ENCODE peak calls at places on chromosomes 6 and 20, in six cellular contexts. V is HCT116, K is GM12878, E is HepG2, X is K562, S is H1. J is an unnamed sample.

GRCh38 chr20:48730977-48731376 is 96.8 kb downstream of the PREX1 start:
- DNase-seq in V (no peak), K (no peak), E (no peak), X (no peak), S (no peak), J (no peak)

GRCh38 chr20:5349448-5349847 is 32.7 kb upstream of the PROKR2 start:
- DNase-seq in V (no peak), K (no peak), E (no peak), X (no peak), S (no peak), J (no peak)

GRCh38 chr20:703010-703409 is 27.4 kb upstream of the SCRT2 start:
- DNase-seq in V (no peak), K (no peak), E (no peak), X (peak), S (no peak), J (no peak)

GRCh38 chr6:158536891-158537798 is 22.7 kb upstream of the TMEM181 start:
- DNase-seq in V (peak), K (no peak), E (peak), X (peak), S (no peak), J (no peak)

GRCh38 chr6:30757261-30757935 is 13.1 kb upstream of the IER3 start:
- DNase-seq in V (no peak), K (no peak), E (no peak), X (peak), S (no peak), J (no peak)

GRCh38 chr20:1663917-1664316 is 6.3 kb upstream of the SIRPG start:
- DNase-seq in V (no peak), K (no peak), E (no peak), X (no peak), S (no peak), J (no peak)

GRCh38 chr6:108714012-108714773 is 134.0 kb upstream of the ARMC2 start:
- DNase-seq in V (no peak), K (no peak), E (no peak), X (no peak), S (no peak), J (no peak)

GRCh38 chr6:33868143-33868542 is 64.3 kb upstream of the MLN start:
- DNase-seq in V (no peak), K (no peak), E (no peak), X (no peak), S (no peak), J (no peak)

GRCh38 chr20:44809380-44810060 is 826 bp downstream of the RIMS4 start:
- DNase-seq in V (no peak), K (no peak), E (no peak), X (no peak), S (no peak), J (no peak)

GRCh38 chr6:85464260-85464644 is 14.4 kb downstream of the NT5E start:
- DNase-seq in V (peak), K (no peak), E (no peak), X (no peak), S (no peak), J (no peak)

DNA sequence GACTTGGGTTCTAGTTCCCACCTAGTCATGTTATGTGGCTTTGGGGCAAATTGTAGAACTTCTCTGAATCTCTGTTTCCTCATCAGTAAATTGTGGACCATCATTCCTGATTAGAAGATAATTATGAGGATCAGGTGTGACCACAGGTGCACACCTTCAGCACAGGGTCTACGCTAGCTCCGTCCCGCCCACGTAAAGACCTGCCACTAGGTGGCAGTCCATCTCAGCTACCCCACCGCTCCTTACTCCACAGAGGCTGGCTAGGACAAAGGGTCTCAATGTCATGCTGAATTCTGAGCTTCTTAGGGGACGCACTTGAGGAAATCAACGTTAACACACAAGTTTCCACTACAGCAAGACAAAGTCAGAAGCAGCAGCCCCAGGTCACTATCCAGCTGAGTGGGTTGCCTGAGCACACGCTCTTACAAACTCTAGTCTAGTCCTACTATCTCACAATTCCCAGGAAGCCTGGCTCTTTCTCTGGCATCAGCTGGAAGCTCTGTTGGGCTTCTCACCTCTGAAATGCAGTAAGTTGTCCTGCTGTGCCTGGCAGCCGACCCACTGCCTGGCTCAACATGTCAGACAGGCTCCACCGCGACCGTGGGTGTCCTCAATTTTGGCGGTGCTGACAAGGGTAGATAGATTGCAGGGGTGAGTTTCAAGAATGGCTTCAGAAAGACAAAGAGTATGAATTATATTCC is 2.0 kb upstream of the PLCG1 start:
- DNase-seq in V (peak), K (no peak), E (peak), X (peak), S (peak), J (peak)
- TF ChIP-seq ZNF274 in V (no peak), K (no peak), E (peak), X (no peak), S (no peak), J (no peak)

DNA sequence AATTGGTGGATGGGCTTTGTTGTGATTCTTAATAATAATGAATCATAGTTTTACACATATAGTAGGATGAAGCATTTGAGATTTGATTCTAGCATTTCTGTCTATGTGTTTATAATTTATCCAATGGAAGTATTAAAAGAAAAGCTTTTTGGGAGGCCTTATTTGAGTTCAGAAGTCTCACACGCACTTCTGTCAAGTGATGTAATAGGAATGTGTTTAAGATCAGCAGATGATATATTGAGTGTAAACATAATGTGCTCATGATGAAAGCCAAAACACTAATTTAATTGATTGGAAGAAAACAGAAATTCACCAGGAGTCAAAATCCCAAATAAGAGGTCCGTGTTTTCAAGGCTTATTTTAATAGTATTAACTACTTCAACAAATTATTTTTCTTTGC is 435.6 kb upstream of the HSF2 start:
- DNase-seq in V (no peak), K (no peak), E (no peak), X (no peak), S (no peak), J (no peak)
- TF ChIP-seq ZNF274 in V (no peak), K (no peak), E (no peak), X (no peak), S (no peak), J (no peak)

DNA sequence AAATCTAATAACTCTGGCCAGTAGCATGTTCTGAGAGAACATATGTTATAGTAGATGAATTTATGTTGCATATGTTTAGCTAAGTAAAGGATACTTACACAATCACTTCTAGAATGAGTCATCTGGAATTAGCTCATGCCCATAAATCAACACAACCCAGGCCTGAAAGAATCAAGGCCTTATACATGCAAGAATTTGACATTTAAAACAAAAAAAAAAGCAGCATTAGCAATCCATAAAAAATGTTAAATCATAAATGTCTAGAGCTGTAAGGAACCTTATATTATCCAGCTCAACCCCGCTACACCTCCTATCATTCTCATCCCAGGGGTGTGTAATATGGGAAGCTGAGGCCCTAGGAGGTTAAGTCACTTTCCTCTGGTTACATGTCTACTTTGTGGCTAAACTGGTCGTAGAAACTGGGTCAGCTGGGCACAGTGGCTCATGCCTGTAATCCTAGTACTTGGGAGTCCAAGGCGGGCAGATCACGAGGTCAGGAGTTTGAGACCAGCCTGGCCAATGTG is 105.2 kb upstream of the CARMIL1 start:
- DNase-seq in V (peak), K (no peak), E (peak), X (no peak), S (no peak), J (no peak)
- TF ChIP-seq ZNF274 in V (no peak), K (no peak), E (no peak), X (no peak), S (no peak), J (no peak)

GRCh38 chr6:21898107-21898796 is 304.7 kb downstream of the SOX4 start:
- DNase-seq in V (no peak), K (no peak), E (no peak), X (no peak), S (no peak), J (no peak)

GRCh38 chr6:21899708-21900107 is 306.2 kb downstream of the SOX4 start:
- DNase-seq in V (no peak), K (no peak), E (no peak), X (no peak), S (no peak), J (no peak)

GRCh38 chr6:21891065-21891464 is 297.5 kb downstream of the SOX4 start:
- DNase-seq in V (no peak), K (no peak), E (no peak), X (no peak), S (no peak), J (no peak)

GRCh38 chr6:21895591-21895990 is 302.0 kb downstream of the SOX4 start:
- DNase-seq in V (no peak), K (no peak), E (no peak), X (no peak), S (no peak), J (no peak)

GRCh38 chr6:21893778-21894177 is 300.2 kb downstream of the SOX4 start:
- DNase-seq in V (no peak), K (no peak), E (no peak), X (no peak), S (no peak), J (no peak)
- TF ChIP-seq ZNF274 in V (no peak), K (no peak), E (no peak), X (no peak), S (no peak), J (no peak)

DNA sequence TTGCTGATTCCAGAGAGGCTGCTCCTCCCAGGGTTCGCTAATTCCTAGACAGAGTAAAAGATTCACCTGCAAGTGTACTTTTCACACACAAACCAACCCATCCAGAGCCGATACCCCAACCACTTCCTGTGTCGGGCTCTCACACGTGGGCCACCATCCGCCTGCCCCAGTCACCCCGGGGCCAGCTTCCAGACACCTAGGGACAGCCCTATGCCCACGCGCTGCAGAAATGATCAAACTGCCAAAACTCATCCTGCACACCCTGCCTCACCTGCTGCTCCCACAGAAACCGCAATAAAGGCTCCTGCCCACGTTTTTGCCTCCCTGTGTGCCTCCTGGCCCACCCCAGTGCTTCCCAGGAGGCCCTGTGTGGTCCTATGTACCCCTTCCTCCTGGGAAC is 59.5 kb downstream of the PSMG4 start:
- DNase-seq in V (no peak), K (no peak), E (no peak), X (no peak), S (no peak), J (no peak)
- TF ChIP-seq ZNF274 in V (no peak), K (no peak), E (no peak), X (no peak), S (no peak), J (no peak)

DNA sequence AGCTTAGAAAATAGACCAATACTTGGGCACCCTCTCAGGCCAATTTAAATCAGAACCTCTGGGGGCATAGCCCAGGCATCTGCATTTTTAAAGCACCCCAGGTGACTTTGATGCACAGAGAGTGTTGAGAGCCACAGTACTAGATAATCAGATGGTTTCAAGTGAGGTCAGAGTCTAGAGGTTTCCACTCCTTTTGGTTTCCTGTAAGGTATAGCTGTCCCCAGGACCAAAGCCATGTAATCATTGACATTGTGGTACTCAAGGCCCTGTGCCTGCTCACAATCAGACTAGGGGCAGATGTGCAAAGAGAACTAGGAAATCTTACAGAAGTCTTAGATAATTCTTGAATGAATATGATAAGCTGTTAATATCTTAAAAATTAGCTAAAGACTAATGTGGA is 9.1 kb downstream of the FILIP1 start:
- DNase-seq in V (no peak), K (no peak), E (no peak), X (no peak), S (no peak), J (no peak)
- TF ChIP-seq ZNF274 in V (no peak), K (no peak), E (no peak), X (no peak), S (no peak), J (no peak)

DNA sequence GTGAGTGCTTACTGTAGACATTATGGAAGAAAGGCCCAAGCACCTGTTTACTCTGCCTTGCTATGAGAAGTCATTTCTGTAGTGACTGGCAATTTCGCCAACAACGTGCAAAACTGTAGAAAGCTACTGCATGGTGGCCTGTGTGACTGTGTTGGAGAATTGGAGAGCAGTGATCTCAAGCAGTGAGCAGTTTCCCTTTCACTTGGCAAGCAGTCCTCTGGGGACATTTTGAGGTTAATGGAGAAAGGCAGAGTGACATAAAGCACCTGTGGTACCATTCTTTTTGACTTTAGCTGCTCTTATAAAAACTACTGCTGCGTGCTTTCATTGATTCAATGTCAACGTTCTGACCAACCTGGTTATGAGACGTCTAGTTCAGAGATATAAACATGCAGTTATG is 382.6 kb upstream of the JAG1 start:
- DNase-seq in V (no peak), K (peak), E (no peak), X (no peak), S (no peak), J (no peak)
- TF ChIP-seq ZNF274 in V (no peak), K (no peak), E (no peak), X (no peak), S (no peak), J (no peak)

DNA sequence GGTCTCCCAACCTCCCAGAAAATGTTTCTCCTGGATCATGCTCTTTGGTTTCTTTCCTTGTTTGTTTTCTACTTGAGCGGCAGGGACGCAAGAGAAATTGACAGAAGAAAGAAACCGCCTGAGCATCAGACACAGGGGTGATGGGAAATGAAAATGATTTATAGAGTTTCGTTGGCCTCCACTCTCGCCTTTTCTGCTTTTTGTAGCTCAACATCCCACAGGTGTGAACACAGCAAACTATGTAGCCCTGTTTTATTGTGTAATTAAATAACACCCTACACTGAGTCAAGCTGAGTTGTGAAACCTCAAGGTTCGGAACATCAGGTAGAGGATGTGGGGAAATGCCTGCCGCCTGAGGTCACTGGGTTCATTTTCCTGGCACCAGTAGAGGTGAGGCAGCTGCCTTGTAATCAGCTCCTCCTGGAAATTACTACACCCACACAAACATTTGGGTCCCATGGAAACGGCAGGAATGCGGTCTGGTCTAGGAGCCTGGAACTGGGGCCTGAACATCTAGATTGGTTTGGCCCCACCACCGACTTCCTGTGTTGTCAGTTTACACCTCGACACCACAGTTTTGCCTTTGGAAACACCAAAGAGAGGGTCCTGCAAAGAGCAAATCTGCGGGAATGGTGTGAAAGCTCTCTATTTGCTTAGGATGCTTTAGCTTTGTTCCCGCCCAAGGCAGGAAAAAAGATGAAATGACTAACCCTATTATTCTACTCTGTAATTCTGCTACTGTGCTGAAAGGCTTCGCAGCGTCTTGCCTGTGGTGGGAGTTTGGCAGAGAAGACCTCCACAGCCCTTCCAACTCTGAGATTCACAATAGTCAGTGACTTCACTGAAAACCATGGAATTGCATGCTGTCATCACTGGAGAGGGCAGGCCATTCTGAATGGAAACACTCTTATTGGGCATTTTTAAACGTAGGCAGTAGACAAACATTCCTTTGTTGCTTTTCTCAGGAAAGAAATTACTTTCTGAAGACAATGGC is 53.0 kb downstream of the ADAT2 start:
- DNase-seq in V (peak), K (no peak), E (peak), X (no peak), S (peak), J (peak)
- TF ChIP-seq ZNF274 in V (no peak), K (no peak), E (no peak), X (no peak), S (no peak), J (no peak)

GRCh38 chr6:90388395-90388794 is 91.8 kb upstream of the BACH2 start:
- DNase-seq in V (no peak), K (no peak), E (no peak), X (no peak), S (no peak), J (no peak)
- TF ChIP-seq ZNF274 in V (no peak), K (no peak), E (no peak), X (no peak), S (no peak), J (no peak)

DNA sequence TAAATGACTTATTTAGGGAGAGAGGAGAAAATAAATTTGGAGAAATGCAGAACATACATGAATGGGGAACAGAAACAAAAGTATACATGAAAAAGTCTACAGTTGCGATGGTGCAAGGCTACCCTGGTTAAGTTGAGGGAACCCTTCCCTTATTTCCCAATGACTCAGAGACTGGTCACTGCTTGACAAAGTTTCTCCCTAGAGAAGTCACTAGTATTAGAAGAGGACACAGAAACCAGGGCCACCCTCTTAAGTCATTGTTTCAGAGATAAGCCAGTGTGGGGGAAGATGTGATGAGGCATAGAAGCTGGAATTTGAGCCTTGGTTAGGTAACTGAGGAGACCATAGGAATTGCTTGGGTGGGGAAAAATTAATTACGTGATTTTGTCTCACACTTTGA is 24.4 kb upstream of the EDN1 start:
- DNase-seq in V (no peak), K (no peak), E (no peak), X (no peak), S (no peak), J (no peak)
- TF ChIP-seq ZNF274 in V (no peak), K (no peak), E (no peak), X (no peak), S (no peak), J (no peak)

J was measured in NT2/D1.